ENCODE peak calls at places on chromosomes 16 and 17, in four cellular contexts. L is spleen, T is esophagus muscularis mucosa, F is sigmoid colon. P is an unnamed sample.

GRCh38 chr16:50261707-50262235 is 4.6 kb upstream of the ADCY7 start:
- DNase-seq in L (peak), F (peak), T (no peak), P (no peak)

GRCh38 chr16:82192665-82193064 is 22.6 kb upstream of the MPHOSPH6 start:
- DNase-seq in T (no peak), F (no peak), L (no peak), P (no peak)

GRCh38 chr17:31564883-31565297 is 173.4 kb downstream of the RAB11FIP4 start:
- DNase-seq in L (no peak), T (no peak), F (no peak), P (no peak)

GRCh38 chr17:31099051-31099450 is 4.3 kb downstream of the NF1 start:
- DNase-seq in L (no peak), T (no peak), F (no peak), P (no peak)

GRCh38 chr17:2214047-2214717 is 89.4 kb downstream of the SMG6 start:
- DNase-seq in F (peak), L (no peak), T (peak), P (peak)

GRCh38 chr16:49856741-49857330 is 924 bp upstream of the ZNF423 start:
- DNase-seq in L (peak), T (no peak), F (peak), P (peak)

GRCh38 chr16:62638324-62638911 is 602.2 kb upstream of the CDH8 start:
- DNase-seq in T (no peak), F (no peak), L (no peak), P (no peak)

GRCh38 chr16:85132456-85133289 is 20.4 kb upstream of the CIBAR2 start:
- DNase-seq in F (no peak), T (no peak), L (no peak), P (no peak)

GRCh38 chr17:79832211-79833109 is 6.8 kb downstream of the CBX4 start:
- DNase-seq in F (peak), T (no peak), L (no peak), P (no peak)

GRCh38 chr16:85444879-85445778 is 168.0 kb upstream of the GSE1 start:
- DNase-seq in F (no peak), T (no peak), L (no peak), P (peak)

GRCh38 chr16:51756447-51757123 is 605.5 kb upstream of the SALL1 start:
- DNase-seq in L (no peak), F (no peak), T (no peak), P (no peak)

GRCh38 chr17:67020293-67020766 is 24.0 kb upstream of the CACNG1 start:
- DNase-seq in T (no peak), F (no peak), L (no peak), P (no peak)

GRCh38 chr17:4477286-4477791 is 21.3 kb upstream of the SPNS2 start:
- DNase-seq in L (no peak), F (no peak), T (no peak), P (no peak)

GRCh38 chr17:62724398-62725146 is 83.5 kb downstream of the MARCHF10 start:
- DNase-seq in T (no peak), L (peak), F (peak), P (peak)

GRCh38 chr16:85246973-85247372 is 134.7 kb upstream of the CIBAR2 start:
- DNase-seq in T (no peak), L (no peak), F (no peak), P (no peak)

GRCh38 chr16:11632455-11632921 is 35.8 kb upstream of the SNN start:
- DNase-seq in F (peak), T (no peak), L (peak), P (peak)

GRCh38 chr17:56358651-56359050 is 205.4 kb downstream of the ANKFN1 start:
- DNase-seq in L (no peak), T (no peak), F (no peak), P (no peak)

GRCh38 chr17:82876602-82877391 is 37.0 kb upstream of the ZNF750 start:
- DNase-seq in T (no peak), F (peak), L (peak), P (peak)

GRCh38 chr16:85057948-85058347 is 30.4 kb downstream of the KIAA0513 start:
- DNase-seq in L (no peak), F (no peak), T (no peak), P (no peak)

GRCh38 chr16:24635900-24636610 is 93.4 kb upstream of the TNRC6A start:
- DNase-seq in L (no peak), F (peak), T (no peak), P (peak)

GRCh38 chr17:7307686-7308624 is 527 bp downstream of the EIF5A start:
- DNase-seq in F (no peak), T (no peak), L (peak), P (peak)

GRCh38 chr17:9162275-9162985 is 141.1 kb downstream of the NTN1 start:
- DNase-seq in F (no peak), L (no peak), T (no peak), P (no peak)

GRCh38 chr16:15897834-15898254 is 9.4 kb upstream of the CEP20 start:
- DNase-seq in L (no peak), T (no peak), F (no peak), P (no peak)

GRCh38 chr17:77476920-77477805 is 336.4 kb downstream of the SEC14L1 start:
- DNase-seq in L (no peak), T (no peak), F (peak), P (peak)

GRCh38 chr17:81831957-81832607 is 1.0 kb downstream of the MCRIP1 start:
- DNase-seq in T (no peak), F (no peak), L (peak), P (no peak)

GRCh38 chr16:24988593-24989338 is 26.4 kb downstream of the ARHGAP17 start:
- DNase-seq in T (no peak), F (no peak), L (no peak), P (peak)

GRCh38 chr16:62450291-62450690 is 414.1 kb upstream of the CDH8 start:
- DNase-seq in T (no peak), L (no peak), F (no peak), P (no peak)

GRCh38 chr16:75943705-75944514 is 217.6 kb upstream of the CPHXL start:
- DNase-seq in T (no peak), L (no peak), F (no peak), P (no peak)

GRCh38 chr16:2033057-2033911 is 6.6 kb downstream of the NHERF2 start:
- DNase-seq in L (no peak), F (peak), T (no peak), P (peak)

GRCh38 chr16:57795431-57795878 is 6.8 kb downstream of the KIFC3 start:
- DNase-seq in F (peak), T (no peak), L (no peak), P (peak)

GRCh38 chr16:70267516-70267915 is 15.8 kb upstream of the EXOSC6 start:
- DNase-seq in L (no peak), F (peak), T (no peak), P (peak)

GRCh38 chr16:12881771-12882170 is 19.6 kb upstream of the SHISA9 start:
- DNase-seq in L (no peak), T (no peak), F (no peak), P (no peak)

GRCh38 chr17:77207689-77208216 is 67.0 kb downstream of the SEC14L1 start:
- DNase-seq in F (no peak), L (no peak), T (no peak), P (no peak)

GRCh38 chr17:48933035-48933434 is 11.6 kb downstream of the SNF8 start:
- DNase-seq in F (no peak), L (no peak), T (no peak), P (no peak)

GRCh38 chr17:48929812-48930165 is 14.9 kb downstream of the SNF8 start:
- DNase-seq in T (no peak), F (no peak), L (no peak), P (no peak)

GRCh38 chr17:48928876-48929811 is 15.5 kb downstream of the SNF8 start:
- DNase-seq in L (peak), T (no peak), F (no peak), P (no peak)

GRCh38 chr17:48927978-48928716 is 16.5 kb downstream of the SNF8 start:
- DNase-seq in F (no peak), L (peak), T (no peak), P (no peak)

GRCh38 chr17:48930435-48930873 is 14.2 kb downstream of the SNF8 start:
- DNase-seq in F (no peak), L (no peak), T (no peak), P (no peak)
- TF ChIP-seq POLR2AphosphoS5 in F (no peak), L (peak), T (no peak), P (no peak)

GRCh38 chr17:78674595-78675315 is 97.6 kb upstream of the DNAH17 start:
- DNase-seq in T (no peak), F (no peak), L (peak), P (no peak)

GRCh38 chr17:78673395-78673794 is 96.2 kb upstream of the DNAH17 start:
- DNase-seq in F (no peak), L (peak), T (no peak), P (no peak)

GRCh38 chr17:78671607-78672404 is 94.6 kb upstream of the DNAH17 start:
- DNase-seq in L (peak), T (no peak), F (no peak), P (no peak)

GRCh38 chr17:78674156-78674555 is 97.0 kb upstream of the DNAH17 start:
- DNase-seq in T (no peak), L (peak), F (no peak), P (no peak)

GRCh38 chr17:78672880-78673371 is 95.7 kb upstream of the DNAH17 start:
- DNase-seq in F (no peak), L (peak), T (no peak), P (no peak)
- TF ChIP-seq POLR2AphosphoS5 in F (no peak), L (peak), T (no peak), P (no peak)

GRCh38 chr17:73313526-73314127 is 1.8 kb upstream of the CDC42EP4 start:
- DNase-seq in F (no peak), L (no peak), T (no peak), P (no peak)

GRCh38 chr17:73309727-73310555 is 1.9 kb downstream of the CDC42EP4 start:
- DNase-seq in T (no peak), F (no peak), L (no peak), P (peak)

GRCh38 chr17:73315481-73315880 is 3.7 kb upstream of the CDC42EP4 start:
- DNase-seq in L (no peak), F (no peak), T (no peak), P (no peak)

GRCh38 chr17:73311428-73311780 is 397 bp downstream of the CDC42EP4 start:
- DNase-seq in L (peak), T (no peak), F (peak), P (no peak)

DNA sequence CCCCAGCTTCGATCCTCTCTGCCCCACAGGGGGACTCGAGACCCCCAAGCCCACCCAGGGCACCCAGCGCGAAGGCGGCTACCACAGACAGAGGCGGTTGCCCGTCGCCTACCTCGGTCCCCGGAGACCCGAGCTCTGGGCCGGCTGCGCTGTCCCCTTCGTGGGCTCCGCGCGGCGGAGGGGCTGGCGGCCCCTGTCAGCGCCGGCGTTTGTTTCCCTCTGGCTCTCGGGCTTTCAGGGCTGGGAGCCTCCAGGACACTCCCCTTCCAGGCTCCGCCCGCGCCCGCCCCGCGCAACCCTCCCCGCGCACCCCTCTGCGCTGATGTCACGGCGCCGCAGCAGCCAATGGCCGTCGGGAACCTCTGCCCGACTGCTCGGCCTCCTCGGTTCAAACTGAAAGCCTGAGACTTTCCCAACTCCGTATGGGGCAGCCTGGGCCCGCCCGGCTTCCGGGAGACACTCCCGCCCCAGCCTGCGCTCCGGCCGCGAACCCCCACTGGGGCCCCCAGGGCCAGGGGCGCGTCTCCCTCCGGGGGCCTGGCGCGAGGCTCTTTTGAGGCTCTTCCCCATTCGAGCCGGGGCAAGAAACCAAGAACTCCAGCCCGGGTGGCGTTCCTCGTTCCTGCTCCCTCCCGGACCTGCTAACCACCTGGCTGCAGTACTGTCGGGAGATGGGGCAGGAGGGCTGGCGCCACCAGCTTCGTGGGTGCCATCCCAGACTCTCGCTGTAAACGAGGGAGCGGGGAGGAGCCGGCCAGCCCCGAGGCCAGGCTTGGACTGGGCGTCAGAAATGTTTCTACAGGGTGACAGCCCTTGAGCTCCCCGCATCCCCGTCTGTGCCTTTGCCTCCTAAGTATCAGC is at the start of gene CDC42EP4:
- DNase-seq in F (peak), L (peak), T (peak), P (peak)
- TF ChIP-seq POLR2AphosphoS5 in F (peak), L (peak), T (peak), P (peak)

GRCh38 chr16:3155972-3156371 is 21.1 kb downstream of the ZNF213 start:
- DNase-seq in F (no peak), L (no peak), T (no peak), P (no peak)

GRCh38 chr16:3161235-3162018 is 26.6 kb upstream of the OR1F1 start:
- DNase-seq in T (no peak), F (peak), L (peak), P (peak)

GRCh38 chr16:3157229-3158013 is 22.6 kb downstream of the ZNF213 start:
- DNase-seq in F (peak), L (peak), T (no peak), P (peak)

GRCh38 chr16:3158014-3158497 is 23.2 kb downstream of the ZNF213 start:
- DNase-seq in L (no peak), F (no peak), T (no peak), P (no peak)

GRCh38 chr16:3158498-3159314 is 23.9 kb downstream of the ZNF213 start:
- DNase-seq in T (peak), F (peak), L (peak), P (peak)
- TF ChIP-seq POLR2AphosphoS5 in T (no peak), F (no peak), L (peak), P (peak)

GRCh38 chr16:28210979-28211505 is 723 bp downstream of the XPO6 start:
- DNase-seq in T (no peak), F (peak), L (peak), P (peak)
- TF ChIP-seq POLR2AphosphoS5 in T (peak), F (no peak), L (peak), P (peak)

DNA sequence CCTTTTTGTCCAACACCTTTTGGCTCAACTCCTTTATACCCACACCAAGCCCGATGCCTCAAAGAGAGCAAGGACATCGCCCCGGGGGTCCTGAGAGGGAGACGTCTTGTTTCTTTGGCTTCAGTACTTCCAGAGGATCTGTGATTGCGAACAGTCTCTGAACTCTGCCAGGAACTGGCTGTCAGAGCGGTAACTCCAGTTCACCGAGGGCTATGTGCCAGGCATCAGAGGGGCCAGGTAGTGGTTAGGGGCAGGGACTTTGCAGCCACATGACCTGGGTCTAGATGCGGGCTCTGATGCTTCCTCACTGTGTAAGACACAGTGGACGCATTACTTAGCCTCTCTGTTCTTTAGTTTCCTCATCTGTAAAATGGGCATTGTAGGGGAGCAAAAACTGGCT is 21.6 kb downstream of the LLGL2 start:
- DNase-seq in F (no peak), T (no peak), L (no peak), P (no peak)
- TF ChIP-seq POLR2AphosphoS5 in F (no peak), T (no peak), L (no peak), P (no peak)